ENCODE peak calls at places on chromosomes 16 and 17, in seven cellular contexts. One of them, this sample, is unnamed.

GRCh38 chr17:80892900-80893603 is 98.6 kb upstream of the CHMP6 start:
- DNase-seq in WTC11: no peak
- DNase-seq in IMR-90: peak
- DNase-seq in kidney epithelial cell: peak
- DNase-seq in A549: peak
- DNase-seq in progenitor cell of endocrine pancreas: no peak
- DNase-seq in GM13976: no peak
- DNase-seq in this sample: no peak

GRCh38 chr17:4622375-4622774 is 19.1 kb downstream of the ALOX15 start:
- DNase-seq in WTC11: no peak
- DNase-seq in IMR-90: no peak
- DNase-seq in kidney epithelial cell: no peak
- DNase-seq in A549: no peak
- DNase-seq in progenitor cell of endocrine pancreas: no peak
- DNase-seq in GM13976: no peak
- DNase-seq in this sample: no peak

GRCh38 chr16:80319181-80319580 is 221.6 kb upstream of the DYNLRB2 start:
- DNase-seq in WTC11: no peak
- DNase-seq in IMR-90: no peak
- DNase-seq in kidney epithelial cell: no peak
- DNase-seq in A549: no peak
- DNase-seq in progenitor cell of endocrine pancreas: no peak
- DNase-seq in GM13976: no peak
- DNase-seq in this sample: no peak

GRCh38 chr16:50371936-50372595 is 3.3 kb upstream of the BRD7 start:
- DNase-seq in WTC11: peak
- DNase-seq in IMR-90: no peak
- DNase-seq in kidney epithelial cell: no peak
- DNase-seq in A549: no peak
- DNase-seq in progenitor cell of endocrine pancreas: no peak
- DNase-seq in GM13976: no peak
- DNase-seq in this sample: no peak

GRCh38 chr17:21425736-21426135 is 49.6 kb downstream of the KCNJ12 start:
- DNase-seq in WTC11: no peak
- DNase-seq in IMR-90: peak
- DNase-seq in kidney epithelial cell: no peak
- DNase-seq in A549: no peak
- DNase-seq in progenitor cell of endocrine pancreas: no peak
- DNase-seq in GM13976: no peak
- DNase-seq in this sample: no peak

GRCh38 chr17:13599808-13600398 is 1.8 kb downstream of the HS3ST3A1 start:
- DNase-seq in WTC11: no peak
- DNase-seq in IMR-90: peak
- DNase-seq in kidney epithelial cell: no peak
- DNase-seq in A549: no peak
- DNase-seq in progenitor cell of endocrine pancreas: no peak
- DNase-seq in GM13976: no peak
- DNase-seq in this sample: no peak

GRCh38 chr17:37025241-37025640 is 76.5 kb downstream of the AATF start:
- DNase-seq in WTC11: no peak
- DNase-seq in IMR-90: no peak
- DNase-seq in kidney epithelial cell: no peak
- DNase-seq in A549: no peak
- DNase-seq in progenitor cell of endocrine pancreas: no peak
- DNase-seq in GM13976: no peak
- DNase-seq in this sample: no peak

GRCh38 chr16:70375636-70376611 is 29.2 kb downstream of the DDX19A start:
- DNase-seq in WTC11: no peak
- DNase-seq in IMR-90: no peak
- DNase-seq in kidney epithelial cell: no peak
- DNase-seq in A549: no peak
- DNase-seq in progenitor cell of endocrine pancreas: no peak
- DNase-seq in GM13976: no peak
- DNase-seq in this sample: no peak

GRCh38 chr17:79272666-79273219 is 198.1 kb downstream of the ENGASE start:
- DNase-seq in WTC11: no peak
- DNase-seq in IMR-90: peak
- DNase-seq in kidney epithelial cell: no peak
- DNase-seq in A549: peak
- DNase-seq in progenitor cell of endocrine pancreas: no peak
- DNase-seq in GM13976: no peak
- DNase-seq in this sample: no peak

GRCh38 chr17:40358323-40359038 is 6.1 kb downstream of the GJD3 start:
- DNase-seq in WTC11: peak
- DNase-seq in IMR-90: peak
- DNase-seq in kidney epithelial cell: no peak
- DNase-seq in A549: peak
- DNase-seq in progenitor cell of endocrine pancreas: peak
- DNase-seq in GM13976: peak
- DNase-seq in this sample: peak

GRCh38 chr16:3292604-3293003 is 9.3 kb downstream of the ZNF263 start:
- DNase-seq in WTC11: no peak
- DNase-seq in IMR-90: peak
- DNase-seq in kidney epithelial cell: no peak
- DNase-seq in A549: no peak
- DNase-seq in progenitor cell of endocrine pancreas: no peak
- DNase-seq in GM13976: no peak
- DNase-seq in this sample: no peak

GRCh38 chr16:57345666-57346204 is 12.8 kb upstream of the CCL22 start:
- DNase-seq in WTC11: no peak
- DNase-seq in IMR-90: no peak
- DNase-seq in kidney epithelial cell: no peak
- DNase-seq in A549: no peak
- DNase-seq in progenitor cell of endocrine pancreas: no peak
- DNase-seq in GM13976: no peak
- DNase-seq in this sample: no peak
- TF ChIP-seq CTCF in WTC11: no peak
- TF ChIP-seq CTCF in IMR-90: no peak
- TF ChIP-seq CTCF in kidney epithelial cell: no peak
- TF ChIP-seq CTCF in A549: no peak
- TF ChIP-seq CTCF in progenitor cell of endocrine pancreas: no peak
- TF ChIP-seq CTCF in GM13976: no peak
- TF ChIP-seq CTCF in this sample: no peak

DNA sequence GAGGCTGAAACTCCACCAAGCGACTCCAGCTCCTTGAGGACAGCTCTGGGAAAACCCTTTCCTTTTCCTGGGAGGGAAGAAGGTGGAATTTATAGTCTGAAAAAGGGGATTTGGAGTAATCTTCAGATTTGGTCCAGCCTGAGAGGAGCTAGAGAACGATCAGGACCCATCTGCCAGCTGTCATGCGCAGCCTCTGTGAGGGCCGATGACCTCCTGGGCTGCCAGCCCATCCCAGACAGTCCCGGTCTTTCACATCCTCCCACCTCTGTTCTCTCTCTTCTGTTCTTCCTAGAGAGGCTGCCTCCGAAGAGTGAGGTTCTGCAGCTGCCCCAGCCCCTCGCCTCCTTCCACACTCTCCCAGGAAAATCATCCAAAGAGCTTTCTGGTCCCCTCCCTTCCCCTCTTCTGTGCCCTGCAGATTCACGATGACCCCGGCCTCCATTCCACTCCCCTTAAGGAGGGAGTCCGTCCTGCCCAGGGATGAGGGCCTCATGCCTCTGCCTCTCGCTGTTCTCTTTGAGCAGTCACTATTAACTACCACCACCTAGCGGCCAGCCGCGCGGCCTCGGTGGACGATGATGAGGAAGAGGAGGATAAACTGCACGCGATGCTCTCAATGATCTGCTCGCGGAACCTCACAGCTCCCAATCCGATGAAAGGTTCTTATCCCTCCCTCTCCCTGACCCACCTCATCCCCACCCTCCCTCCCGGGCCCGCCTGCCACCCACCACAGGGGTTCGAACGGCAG is 29.6 kb downstream of the SGSM2 start:
- DNase-seq in WTC11: peak
- DNase-seq in IMR-90: no peak
- DNase-seq in kidney epithelial cell: no peak
- DNase-seq in A549: peak
- DNase-seq in progenitor cell of endocrine pancreas: no peak
- DNase-seq in GM13976: no peak
- DNase-seq in this sample: no peak
- TF ChIP-seq CTCF in WTC11: no peak
- TF ChIP-seq CTCF in IMR-90: peak
- TF ChIP-seq CTCF in kidney epithelial cell: peak
- TF ChIP-seq CTCF in A549: peak
- TF ChIP-seq CTCF in progenitor cell of endocrine pancreas: peak
- TF ChIP-seq CTCF in GM13976: no peak
- TF ChIP-seq CTCF in this sample: no peak

GRCh38 chr17:44967026-44967906 is 837 bp downstream of the C1QL1 start:
- DNase-seq in WTC11: peak
- DNase-seq in IMR-90: no peak
- DNase-seq in kidney epithelial cell: no peak
- DNase-seq in A549: no peak
- DNase-seq in progenitor cell of endocrine pancreas: no peak
- DNase-seq in GM13976: no peak
- DNase-seq in this sample: no peak

GRCh38 chr17:44970136-44970737 is 2.1 kb upstream of the C1QL1 start:
- DNase-seq in WTC11: peak
- DNase-seq in IMR-90: no peak
- DNase-seq in kidney epithelial cell: no peak
- DNase-seq in A549: no peak
- DNase-seq in progenitor cell of endocrine pancreas: no peak
- DNase-seq in GM13976: no peak
- DNase-seq in this sample: peak

GRCh38 chr17:44969144-44969780 is 1.2 kb upstream of the C1QL1 start:
- DNase-seq in WTC11: peak
- DNase-seq in IMR-90: no peak
- DNase-seq in kidney epithelial cell: no peak
- DNase-seq in A549: no peak
- DNase-seq in progenitor cell of endocrine pancreas: no peak
- DNase-seq in GM13976: no peak
- DNase-seq in this sample: no peak

GRCh38 chr17:44967907-44968224 is 237 bp downstream of the C1QL1 start:
- DNase-seq in WTC11: no peak
- DNase-seq in IMR-90: no peak
- DNase-seq in kidney epithelial cell: no peak
- DNase-seq in A549: no peak
- DNase-seq in progenitor cell of endocrine pancreas: no peak
- DNase-seq in GM13976: no peak
- DNase-seq in this sample: no peak

GRCh38 chr17:44968225-44969143 is at the start of gene C1QL1:
- DNase-seq in WTC11: peak
- DNase-seq in IMR-90: peak
- DNase-seq in kidney epithelial cell: no peak
- DNase-seq in A549: peak
- DNase-seq in progenitor cell of endocrine pancreas: peak
- DNase-seq in GM13976: peak
- DNase-seq in this sample: peak
- TF ChIP-seq CTCF in WTC11: no peak
- TF ChIP-seq CTCF in IMR-90: no peak
- TF ChIP-seq CTCF in kidney epithelial cell: no peak
- TF ChIP-seq CTCF in A549: no peak
- TF ChIP-seq CTCF in progenitor cell of endocrine pancreas: peak
- TF ChIP-seq CTCF in GM13976: no peak
- TF ChIP-seq CTCF in this sample: no peak

GRCh38 chr16:84486126-84486525 is 18.3 kb downstream of the MEAK7 start:
- DNase-seq in WTC11: no peak
- DNase-seq in IMR-90: no peak
- DNase-seq in kidney epithelial cell: no peak
- DNase-seq in A549: no peak
- DNase-seq in progenitor cell of endocrine pancreas: no peak
- DNase-seq in GM13976: no peak
- DNase-seq in this sample: no peak

GRCh38 chr16:84482951-84483881 is 21.2 kb downstream of the MEAK7 start:
- DNase-seq in WTC11: peak
- DNase-seq in IMR-90: no peak
- DNase-seq in kidney epithelial cell: no peak
- DNase-seq in A549: no peak
- DNase-seq in progenitor cell of endocrine pancreas: no peak
- DNase-seq in GM13976: no peak
- DNase-seq in this sample: no peak

GRCh38 chr16:84485255-84486010 is 19.0 kb downstream of the MEAK7 start:
- DNase-seq in WTC11: no peak
- DNase-seq in IMR-90: no peak
- DNase-seq in kidney epithelial cell: no peak
- DNase-seq in A549: no peak
- DNase-seq in progenitor cell of endocrine pancreas: no peak
- DNase-seq in GM13976: no peak
- DNase-seq in this sample: no peak

GRCh38 chr16:84483882-84484565 is 20.4 kb downstream of the MEAK7 start:
- DNase-seq in WTC11: no peak
- DNase-seq in IMR-90: no peak
- DNase-seq in kidney epithelial cell: no peak
- DNase-seq in A549: no peak
- DNase-seq in progenitor cell of endocrine pancreas: no peak
- DNase-seq in GM13976: no peak
- DNase-seq in this sample: no peak

DNA sequence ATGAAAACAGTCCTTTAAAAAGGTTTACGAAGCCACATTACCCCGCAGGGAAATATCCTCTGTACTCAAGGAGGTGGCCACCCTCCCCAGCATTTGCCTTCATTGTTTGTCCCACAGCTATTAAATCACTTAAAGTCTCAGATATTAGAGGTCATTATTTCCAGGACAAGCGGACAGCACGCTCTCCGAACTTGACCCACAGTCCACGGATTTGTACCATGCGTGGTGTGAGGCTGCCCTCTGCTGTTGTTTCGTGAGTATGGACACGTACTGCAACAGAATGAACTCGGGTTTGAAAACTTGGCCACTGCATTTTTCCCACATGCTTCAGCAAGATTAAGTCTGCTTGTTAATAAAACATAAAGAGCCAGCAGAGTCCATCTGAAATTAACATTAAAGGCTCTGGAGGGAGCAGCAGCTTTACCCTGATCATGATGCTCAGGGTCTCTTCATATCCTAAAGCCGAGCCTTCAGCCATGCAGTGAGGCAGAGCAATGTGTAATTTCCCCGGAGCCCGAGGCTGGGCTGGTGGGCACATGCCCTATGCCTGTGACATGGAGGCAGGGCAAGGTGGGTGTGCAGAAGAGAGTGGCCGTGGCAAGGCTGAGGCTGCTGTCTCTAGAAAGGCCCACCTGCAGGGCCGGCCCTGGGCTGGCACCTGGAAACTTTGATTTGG is 19.7 kb downstream of the MEAK7 start:
- DNase-seq in WTC11: peak
- DNase-seq in IMR-90: peak
- DNase-seq in kidney epithelial cell: no peak
- DNase-seq in A549: peak
- DNase-seq in progenitor cell of endocrine pancreas: peak
- DNase-seq in GM13976: no peak
- DNase-seq in this sample: no peak
- TF ChIP-seq CTCF in WTC11: peak
- TF ChIP-seq CTCF in IMR-90: peak
- TF ChIP-seq CTCF in kidney epithelial cell: peak
- TF ChIP-seq CTCF in A549: peak
- TF ChIP-seq CTCF in progenitor cell of endocrine pancreas: peak
- TF ChIP-seq CTCF in GM13976: no peak
- TF ChIP-seq CTCF in this sample: no peak